ENCODE peak calls at places on chromosomes 11 and 22, in six cellular contexts. T, B, O, E, I and F are unnamed samples.

GRCh38 chr11:70656293-70656692 is 258.0 kb downstream of the CTTN start:
- DNase-seq in O (no peak), E (no peak), I (no peak), B (no peak), T (no peak), F (no peak)

GRCh38 chr22:48261706-48262105 is 1499.3 kb downstream of the TBC1D22A start:
- DNase-seq in B (no peak), O (no peak), T (no peak), E (no peak), I (peak), F (no peak)

GRCh38 chr11:957201-957920 is 31.7 kb downstream of the AP2A2 start:
- DNase-seq in T (no peak), E (no peak), B (no peak), I (no peak), O (no peak), F (no peak)

GRCh38 chr11:2539761-2540520 is 95.1 kb downstream of the KCNQ1 start:
- DNase-seq in I (peak), B (no peak), T (no peak), O (no peak), E (no peak), F (no peak)

GRCh38 chr11:6354651-6355485 is 34.6 kb upstream of the CAVIN3 start:
- DNase-seq in O (peak), T (no peak), B (no peak), I (no peak), E (no peak), F (no peak)

GRCh38 chr22:30884211-30885000 is 84.2 kb downstream of the MORC2 start:
- DNase-seq in B (no peak), E (no peak), I (peak), O (no peak), T (no peak), F (no peak)

GRCh38 chr22:36379593-36380361 is 8.0 kb downstream of the MYH9 start:
- DNase-seq in B (no peak), I (peak), T (peak), E (peak), O (no peak), F (peak)

GRCh38 chr11:21511835-21512440 is 680.9 kb upstream of the ANO5 start:
- DNase-seq in B (peak), O (peak), E (no peak), T (peak), I (no peak), F (no peak)

GRCh38 chr22:27717094-27717493 is 84.5 kb downstream of the MN1 start:
- DNase-seq in B (no peak), T (no peak), O (no peak), E (no peak), I (no peak), F (no peak)

GRCh38 chr11:128689586-128689945 is 4.3 kb upstream of the FLI1 start:
- DNase-seq in E (no peak), T (no peak), I (no peak), O (no peak), B (no peak), F (no peak)

GRCh38 chr11:66328036-66328306 is 8.3 kb downstream of the RIN1 start:
- DNase-seq in I (no peak), E (peak), O (no peak), B (no peak), T (no peak), F (no peak)

GRCh38 chr22:20875296-20875695 is 16.5 kb downstream of the SNAP29 start:
- DNase-seq in T (no peak), B (no peak), O (no peak), E (no peak), I (no peak), F (no peak)

GRCh38 chr22:27637604-27638003 is 164.0 kb downstream of the MN1 start:
- DNase-seq in E (no peak), T (peak), B (peak), I (no peak), O (no peak), F (no peak)

GRCh38 chr22:38756631-38757463 is 1.0 kb upstream of the SUN2 start:
- DNase-seq in O (no peak), I (no peak), E (no peak), B (no peak), T (no peak), F (no peak)